ENCODE peak calls at places on chromosome 11, in nine cellular contexts. Q, N, G, S, H, W, J, A and D are unnamed samples.

GRCh38 chr11:122093731-122094130 is 22.3 kb downstream of the BLID start:
- DNase-seq in Q (no peak), N (peak; percentile 48), G (peak; percentile 79), S (no peak), H (no peak), W (no peak), J (peak; percentile 77), A (no peak), D (no peak)

GRCh38 chr11:132158091-132158490 is 787.7 kb downstream of the NTM start:
- DNase-seq in Q (no peak), N (no peak), G (peak; percentile 32), S (no peak), H (no peak), W (no peak), J (peak; percentile 6), A (no peak), D (peak; percentile 78)

GRCh38 chr11:9263840-9264380 is 1.2 kb downstream of the DENND5A start:
- DNase-seq in Q (no peak), N (peak; percentile 53), G (peak; percentile 59), S (peak; percentile 38), H (no peak), W (peak; percentile 74), J (peak; percentile 32), A (peak; percentile 43), D (no peak)

GRCh38 chr11:119758291-119758690 is 29.3 kb upstream of the NECTIN1 start:
- DNase-seq in Q (no peak), N (no peak), G (peak; percentile 60), S (no peak), H (no peak), W (no peak), J (peak; percentile 39), A (no peak), D (no peak)

GRCh38 chr11:115869780-115870431 is 365.7 kb upstream of the CADM1 start:
- DNase-seq in Q (no peak), N (peak; percentile 20), G (no peak), S (no peak), H (no peak), W (no peak), J (no peak), A (no peak), D (peak; percentile 71)

GRCh38 chr11:11662578-11662977 is 40.8 kb upstream of the GALNT18 start:
- DNase-seq in Q (no peak), N (no peak), G (no peak), S (no peak), H (no peak), W (no peak), J (no peak), A (no peak), D (no peak)

GRCh38 chr11:63889344-63889743 is 27.6 kb downstream of the RCOR2 start:
- DNase-seq in Q (no peak), N (no peak), G (no peak), S (no peak), H (no peak), W (no peak), J (no peak), A (no peak), D (no peak)

GRCh38 chr11:123628936-123629683 is 25.3 kb downstream of the SCN3B start:
- DNase-seq in Q (no peak), N (peak; percentile 40), G (peak; percentile 49), S (no peak), H (peak; percentile 65), W (no peak), J (peak; percentile 74), A (no peak), D (no peak)

GRCh38 chr11:569273-569885 is 6.9 kb upstream of the PHRF1 start:
- DNase-seq in Q (no peak), N (no peak), G (no peak), S (no peak), H (peak; percentile 67), W (no peak), J (no peak), A (no peak), D (no peak)